ENCODE peak calls at places on chromosomes 16 and 17, in ten cellular contexts. D, L, W, S, K, X, F, C, Z and V are unnamed samples.

GRCh38 chr16:75566040-75566888 is at the start of gene GABARAPL2:
- DNase-seq in D (peak), L (peak), W (peak), S (peak), K (peak), X (peak), F (peak), C (peak), Z (no peak), V (peak)

GRCh38 chr16:49615606-49616005 is 240.3 kb downstream of the ZNF423 start:
- DNase-seq in D (no peak), L (no peak), W (peak), S (no peak), K (no peak), X (no peak), F (no peak), C (no peak), Z (no peak), V (no peak)

GRCh38 chr17:31678431-31678830 is 180.6 kb downstream of the COPRS start:
- DNase-seq in D (no peak), L (no peak), W (peak), S (no peak), K (no peak), X (no peak), F (no peak), C (no peak), Z (no peak), V (peak)

GRCh38 chr17:30074726-30075125 is 41.9 kb upstream of the NSRP1 start:
- DNase-seq in D (no peak), L (no peak), W (no peak), S (no peak), K (no peak), X (no peak), F (no peak), C (no peak), Z (no peak), V (no peak)

GRCh38 chr17:10600551-10600950 is 51.1 kb upstream of the MYH2 start:
- DNase-seq in D (no peak), L (no peak), W (no peak), S (no peak), K (no peak), X (no peak), F (peak), C (no peak), Z (no peak), V (no peak)

GRCh38 chr17:69503711-69504110 is 89.2 kb downstream of the MAP2K6 start:
- DNase-seq in D (no peak), L (no peak), W (no peak), S (no peak), K (no peak), X (no peak), F (no peak), C (no peak), Z (no peak), V (no peak)

GRCh38 chr16:12558641-12559040 is 245.0 kb downstream of the CPPED1 start:
- DNase-seq in D (no peak), L (no peak), W (no peak), S (no peak), K (no peak), X (no peak), F (no peak), C (no peak), Z (no peak), V (no peak)

GRCh38 chr17:10149573-10150399 is 48.6 kb downstream of the GAS7 start:
- DNase-seq in D (no peak), L (peak), W (no peak), S (no peak), K (no peak), X (peak), F (no peak), C (no peak), Z (no peak), V (no peak)

GRCh38 chr16:57639172-57639571 is 10.7 kb downstream of the ADGRG1 start:
- DNase-seq in D (no peak), L (peak), W (no peak), S (peak), K (peak), X (peak), F (no peak), C (no peak), Z (no peak), V (peak)

GRCh38 chr17:73566905-73567782 is 77.1 kb downstream of the SDK2 start:
- DNase-seq in D (no peak), L (peak), W (no peak), S (no peak), K (peak), X (peak), F (no peak), C (no peak), Z (no peak), V (no peak)

GRCh38 chr17:1188812-1189211 is 9.0 kb upstream of the ABR start:
- DNase-seq in D (no peak), L (no peak), W (peak), S (peak), K (no peak), X (no peak), F (peak), C (peak), Z (no peak), V (no peak)

GRCh38 chr16:20867585-20867984 is 32.6 kb downstream of the DCUN1D3 start:
- DNase-seq in D (no peak), L (no peak), W (no peak), S (no peak), K (no peak), X (no peak), F (no peak), C (no peak), Z (no peak), V (no peak)

GRCh38 chr17:1481736-1482135 is 10.8 kb downstream of the MYO1C start:
- DNase-seq in D (no peak), L (no peak), W (no peak), S (no peak), K (no peak), X (no peak), F (no peak), C (no peak), Z (no peak), V (no peak)

GRCh38 chr17:40343126-40344119 is 21.1 kb downstream of the GJD3 start:
- DNase-seq in D (no peak), L (no peak), W (no peak), S (peak), K (peak), X (no peak), F (no peak), C (no peak), Z (no peak), V (peak)

GRCh38 chr16:46747777-46748651 is at the start of gene MYLK3:
- DNase-seq in D (no peak), L (no peak), W (no peak), S (no peak), K (peak), X (no peak), F (no peak), C (no peak), Z (no peak), V (no peak)

GRCh38 chr16:86667035-86667434 is 88.7 kb downstream of the FOXL1 start:
- DNase-seq in D (no peak), L (no peak), W (no peak), S (no peak), K (no peak), X (no peak), F (no peak), C (no peak), Z (no peak), V (no peak)

GRCh38 chr17:59329558-59330313 is 1.7 kb upstream of the YPEL2 start:
- DNase-seq in D (peak), L (peak), W (peak), S (peak), K (peak), X (peak), F (peak), C (no peak), Z (no peak), V (peak)

GRCh38 chr17:17363638-17364337 is 60.6 kb downstream of the NT5M start:
- DNase-seq in D (no peak), L (no peak), W (no peak), S (peak), K (peak), X (peak), F (no peak), C (peak), Z (no peak), V (peak)

GRCh38 chr17:43536236-43537088 is 9.7 kb downstream of the ETV4 start:
- DNase-seq in D (no peak), L (no peak), W (no peak), S (no peak), K (no peak), X (no peak), F (no peak), C (no peak), Z (no peak), V (peak)

GRCh38 chr17:52470553-52470952 is 312.0 kb upstream of the CA10 start:
- DNase-seq in D (no peak), L (no peak), W (no peak), S (no peak), K (no peak), X (no peak), F (no peak), C (no peak), Z (no peak), V (no peak)

GRCh38 chr17:80673152-80673920 is 128.7 kb downstream of the RPTOR start:
- DNase-seq in D (no peak), L (no peak), W (no peak), S (no peak), K (no peak), X (no peak), F (peak), C (no peak), Z (no peak), V (no peak)

GRCh38 chr17:9907883-9908648 is 3.0 kb upstream of the RCVRN start:
- DNase-seq in D (no peak), L (no peak), W (no peak), S (no peak), K (no peak), X (no peak), F (no peak), C (peak), Z (no peak), V (no peak)

GRCh38 chr17:7019839-7020519 is 2.9 kb upstream of the BCL6B start:
- DNase-seq in D (no peak), L (no peak), W (peak), S (peak), K (peak), X (no peak), F (peak), C (peak), Z (no peak), V (peak)

GRCh38 chr16:68074850-68075249 is 10.3 kb upstream of the NFATC3 start:
- DNase-seq in D (peak), L (peak), W (no peak), S (no peak), K (no peak), X (peak), F (no peak), C (no peak), Z (no peak), V (no peak)

GRCh38 chr17:41331606-41332005 is 16.1 kb upstream of the KRTAP17-1 start:
- DNase-seq in D (no peak), L (no peak), W (no peak), S (no peak), K (no peak), X (no peak), F (no peak), C (no peak), Z (no peak), V (no peak)

GRCh38 chr17:65536573-65537342 is 24.7 kb downstream of the AXIN2 start:
- DNase-seq in D (no peak), L (no peak), W (no peak), S (no peak), K (no peak), X (no peak), F (no peak), C (no peak), Z (no peak), V (no peak)

GRCh38 chr17:70987867-70988340 is 818.6 kb downstream of the KCNJ2 start:
- DNase-seq in D (no peak), L (no peak), W (no peak), S (no peak), K (peak), X (no peak), F (no peak), C (no peak), Z (no peak), V (no peak)

GRCh38 chr17:76379646-76380376 is 4.6 kb upstream of the SPHK1 start:
- DNase-seq in D (no peak), L (no peak), W (no peak), S (no peak), K (no peak), X (no peak), F (no peak), C (no peak), Z (no peak), V (no peak)

GRCh38 chr17:72967963-72968585 is 124.4 kb downstream of the SLC39A11 start:
- DNase-seq in D (no peak), L (no peak), W (no peak), S (no peak), K (no peak), X (no peak), F (peak), C (no peak), Z (no peak), V (no peak)

GRCh38 chr17:39011907-39012468 is 44.8 kb upstream of the FBXO47 start:
- DNase-seq in D (no peak), L (no peak), W (no peak), S (no peak), K (peak), X (no peak), F (no peak), C (no peak), Z (no peak), V (no peak)

GRCh38 chr16:79402920-79403319 is 197.6 kb downstream of the MAF start:
- DNase-seq in D (no peak), L (no peak), W (no peak), S (no peak), K (no peak), X (no peak), F (no peak), C (no peak), Z (no peak), V (no peak)

GRCh38 chr16:68993885-68994284 is 111.6 kb upstream of the HAS3 start:
- DNase-seq in D (no peak), L (no peak), W (no peak), S (no peak), K (no peak), X (no peak), F (peak), C (no peak), Z (peak), V (no peak)

GRCh38 chr16:72085002-72085401 is 8.4 kb downstream of the TXNL4B start:
- DNase-seq in D (no peak), L (no peak), W (no peak), S (peak), K (no peak), X (no peak), F (no peak), C (no peak), Z (no peak), V (no peak)

GRCh38 chr17:21756856-21757619 is 64.7 kb downstream of the KCNJ18 start:
- DNase-seq in D (no peak), L (no peak), W (no peak), S (no peak), K (no peak), X (no peak), F (no peak), C (peak), Z (no peak), V (no peak)

GRCh38 chr16:61813339-61813738 is 222.9 kb downstream of the CDH8 start:
- DNase-seq in D (no peak), L (no peak), W (no peak), S (no peak), K (no peak), X (no peak), F (no peak), C (no peak), Z (no peak), V (no peak)

GRCh38 chr17:29880031-29880430 is 50.0 kb downstream of the SSH2 start:
- DNase-seq in D (no peak), L (no peak), W (no peak), S (no peak), K (no peak), X (no peak), F (no peak), C (no peak), Z (no peak), V (no peak)

GRCh38 chr17:17754719-17755686 is 73.7 kb downstream of the RAI1 start:
- DNase-seq in D (no peak), L (no peak), W (no peak), S (no peak), K (no peak), X (no peak), F (no peak), C (peak), Z (no peak), V (no peak)

GRCh38 chr17:45441536-45442310 is 9.1 kb upstream of the ARHGAP27 start:
- DNase-seq in D (no peak), L (no peak), W (no peak), S (no peak), K (no peak), X (no peak), F (no peak), C (peak), Z (no peak), V (no peak)

GRCh38 chr16:49661465-49662187 is 194.3 kb downstream of the ZNF423 start:
- DNase-seq in D (no peak), L (no peak), W (no peak), S (no peak), K (no peak), X (no peak), F (no peak), C (peak), Z (no peak), V (no peak)

DNA sequence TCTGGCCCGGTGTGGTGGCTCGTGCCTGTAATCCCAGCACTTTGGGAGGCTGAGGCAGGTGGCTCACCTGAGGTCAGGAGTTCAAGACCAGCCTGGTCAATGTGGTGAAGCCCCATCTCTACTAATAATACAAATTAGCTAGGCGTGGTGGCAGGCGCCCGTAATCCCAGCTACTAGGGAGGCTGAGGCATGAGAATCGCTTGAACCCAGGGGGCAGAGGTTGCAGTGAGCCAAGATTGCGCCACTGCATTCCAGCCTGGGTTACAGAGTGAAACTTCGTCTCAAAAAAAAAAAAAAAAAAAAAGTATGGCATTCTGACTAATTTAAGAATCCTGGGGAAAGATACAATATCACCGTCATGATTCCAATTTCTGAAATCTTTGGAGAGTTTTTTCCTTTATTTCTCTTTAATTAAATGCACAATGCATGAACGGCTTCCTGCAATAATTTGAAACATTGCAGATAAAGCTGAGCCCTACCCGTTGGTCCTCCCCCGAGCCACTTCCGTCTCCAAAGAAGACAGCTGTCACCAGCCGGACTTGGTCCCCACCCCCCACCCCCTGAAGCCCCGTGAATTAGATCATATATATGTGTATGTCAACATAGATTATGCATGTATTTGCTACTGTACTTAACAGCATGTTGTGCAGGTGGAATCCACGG is 142.7 kb upstream of the PLCG2 start:
- DNase-seq in D (no peak), L (no peak), W (no peak), S (no peak), K (no peak), X (no peak), F (no peak), C (no peak), Z (no peak), V (no peak)
- H3K27ac ChIP-seq in D (no peak), L (no peak), W (no peak), S (no peak), K (no peak), X (peak), F (no peak), C (no peak), Z (no peak), V (peak)

DNA sequence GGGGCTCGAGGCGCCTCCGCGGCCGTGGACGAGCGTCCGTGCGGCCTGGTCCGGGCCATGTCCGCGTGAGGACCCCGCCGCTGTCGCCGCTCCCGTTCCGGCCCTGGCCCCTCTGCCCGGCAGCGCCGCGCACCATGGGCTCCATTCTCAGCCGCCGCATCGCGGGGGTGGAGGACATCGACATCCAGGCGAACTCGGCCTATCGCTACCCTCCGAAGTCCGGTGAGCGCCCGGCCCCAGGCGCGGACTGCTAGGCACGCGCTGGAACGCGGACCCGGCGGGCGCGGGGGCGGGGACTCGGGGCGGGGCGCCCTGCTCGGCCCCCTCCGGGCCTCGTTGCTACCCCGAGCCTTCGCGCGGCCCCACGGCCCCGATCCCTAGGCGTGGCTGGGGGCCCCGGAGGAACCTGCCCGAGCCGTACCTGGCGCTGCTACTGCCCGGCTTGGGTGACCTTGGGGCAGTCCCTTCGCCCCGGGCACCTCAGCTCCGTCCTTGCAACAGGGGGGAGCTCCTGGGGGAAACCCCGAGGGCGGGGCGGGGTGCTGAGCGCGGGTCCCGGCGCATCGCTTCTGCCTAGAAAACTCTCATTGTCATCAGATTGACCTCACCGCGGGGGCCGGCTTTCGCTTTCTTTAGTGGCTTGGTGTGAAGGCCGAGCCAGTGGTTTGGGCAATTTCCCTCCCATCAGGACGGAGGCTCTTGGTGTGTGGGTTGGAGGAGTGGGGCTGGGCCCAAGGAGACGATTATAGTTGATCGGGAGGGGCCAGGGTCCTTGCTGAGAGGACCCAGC is 396 bp downstream of the MGRN1 start:
- DNase-seq in D (peak), L (peak), W (peak), S (peak), K (peak), X (peak), F (peak), C (peak), Z (no peak), V (peak)
- H3K27ac ChIP-seq in D (peak), L (peak), W (peak), S (peak), K (peak), X (peak), F (peak), C (peak), Z (peak), V (peak)

DNA sequence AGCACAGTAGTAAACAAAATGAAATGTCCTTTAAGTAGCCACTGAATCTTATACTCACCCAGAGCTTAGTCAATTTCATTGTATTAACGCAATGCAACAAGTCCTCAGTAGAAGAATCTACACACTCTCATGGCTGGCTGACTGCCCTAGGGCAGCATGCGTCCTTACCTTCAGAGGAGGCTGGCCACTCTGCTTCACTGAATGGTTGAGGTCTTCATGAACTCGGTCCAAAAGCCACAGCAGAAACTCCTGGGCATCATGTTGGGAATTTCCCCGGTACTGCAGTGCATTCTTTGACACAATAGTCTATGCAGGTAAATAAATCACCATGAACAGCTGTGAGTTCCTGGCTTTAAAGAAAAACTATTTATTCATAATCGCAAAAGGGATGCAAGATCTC is 41.4 kb downstream of the USP31 start:
- DNase-seq in D (no peak), L (no peak), W (no peak), S (no peak), K (no peak), X (no peak), F (peak), C (no peak), Z (no peak), V (no peak)
- H3K27ac ChIP-seq in D (no peak), L (no peak), W (no peak), S (no peak), K (no peak), X (no peak), F (no peak), C (peak), Z (no peak), V (no peak)

GRCh38 chr17:57539528-57540301 is 205.4 kb downstream of the CCDC182 start:
- DNase-seq in D (no peak), L (no peak), W (no peak), S (no peak), K (no peak), X (no peak), F (no peak), C (no peak), Z (no peak), V (no peak)
- H3K27ac ChIP-seq in D (no peak), L (no peak), W (peak), S (no peak), K (no peak), X (no peak), F (no peak), C (no peak), Z (no peak), V (no peak)

GRCh38 chr16:27406729-27407128 is 4.8 kb downstream of the IL21R start:
- DNase-seq in D (no peak), L (no peak), W (no peak), S (no peak), K (no peak), X (no peak), F (no peak), C (no peak), Z (no peak), V (no peak)
- H3K27ac ChIP-seq in D (peak), L (peak), W (no peak), S (no peak), K (no peak), X (peak), F (no peak), C (no peak), Z (no peak), V (no peak)